ENCODE peak calls at places on chromosome 14, in six cellular contexts. One of them, this sample, is unnamed.

GRCh38 chr14:68580676-68581075 is 212.2 kb downstream of the ZFP36L1 start:
- DNase-seq in upper lobe of left lung: no peak
- DNase-seq in body of pancreas: no peak
- DNase-seq in HCT116: no peak
- DNase-seq in spleen: no peak
- DNase-seq in heart left ventricle: no peak
- DNase-seq in this sample: no peak

GRCh38 chr14:106831322-106831720 is 1304.9 kb downstream of the TMEM121 start:
- DNase-seq in body of pancreas: no peak
- DNase-seq in spleen: peak; percentile 81
- DNase-seq in HCT116: no peak
- DNase-seq in heart left ventricle: no peak
- DNase-seq in upper lobe of left lung: peak; percentile 28
- DNase-seq in this sample: peak; percentile 72

GRCh38 chr14:54329082-54329695 is 67.6 kb upstream of the CDKN3 start:
- DNase-seq in upper lobe of left lung: peak; percentile 30
- DNase-seq in heart left ventricle: peak; percentile 30
- DNase-seq in HCT116: peak; percentile 29
- DNase-seq in body of pancreas: peak; percentile 31
- DNase-seq in spleen: no peak
- DNase-seq in this sample: peak; percentile 34

GRCh38 chr14:63179383-63179782 is 24.9 kb upstream of the RHOJ start:
- DNase-seq in heart left ventricle: no peak
- DNase-seq in spleen: no peak
- DNase-seq in upper lobe of left lung: no peak
- DNase-seq in HCT116: no peak
- DNase-seq in body of pancreas: no peak
- DNase-seq in this sample: no peak

GRCh38 chr14:35987731-35988130 is 161.6 kb downstream of the BRMS1L start:
- DNase-seq in upper lobe of left lung: no peak
- DNase-seq in body of pancreas: no peak
- DNase-seq in HCT116: no peak
- DNase-seq in heart left ventricle: no peak
- DNase-seq in spleen: no peak
- DNase-seq in this sample: no peak

GRCh38 chr14:30569216-30569902 is 10.4 kb downstream of the G2E3 start:
- DNase-seq in upper lobe of left lung: no peak
- DNase-seq in body of pancreas: no peak
- DNase-seq in heart left ventricle: no peak
- DNase-seq in HCT116: no peak
- DNase-seq in spleen: no peak
- DNase-seq in this sample: no peak

GRCh38 chr14:91164676-91165075 is 50.8 kb downstream of the DGLUCY start:
- DNase-seq in spleen: no peak
- DNase-seq in body of pancreas: peak; percentile 94
- DNase-seq in heart left ventricle: no peak
- DNase-seq in upper lobe of left lung: peak; percentile 92
- DNase-seq in HCT116: no peak
- DNase-seq in this sample: no peak

GRCh38 chr14:30533126-30533525 is 25.8 kb upstream of the G2E3 start:
- DNase-seq in heart left ventricle: no peak
- DNase-seq in body of pancreas: no peak
- DNase-seq in HCT116: no peak
- DNase-seq in spleen: no peak
- DNase-seq in upper lobe of left lung: no peak
- DNase-seq in this sample: no peak

GRCh38 chr14:95313707-95314106 is 6.0 kb downstream of the CLMN start:
- DNase-seq in upper lobe of left lung: peak; percentile 82
- DNase-seq in heart left ventricle: peak; percentile 32
- DNase-seq in body of pancreas: peak; percentile 79
- DNase-seq in spleen: no peak
- DNase-seq in HCT116: no peak
- DNase-seq in this sample: no peak

GRCh38 chr14:36553650-36554260 is 28.7 kb downstream of the NKX2-8 start:
- DNase-seq in spleen: no peak
- DNase-seq in HCT116: peak; percentile 41
- DNase-seq in body of pancreas: peak; percentile 25
- DNase-seq in heart left ventricle: no peak
- DNase-seq in upper lobe of left lung: no peak
- DNase-seq in this sample: peak; percentile 47

GRCh38 chr14:53786045-53786444 is 170.6 kb downstream of the BMP4 start:
- DNase-seq in HCT116: no peak
- DNase-seq in spleen: no peak
- DNase-seq in upper lobe of left lung: no peak
- DNase-seq in body of pancreas: no peak
- DNase-seq in heart left ventricle: no peak
- DNase-seq in this sample: no peak

DNA sequence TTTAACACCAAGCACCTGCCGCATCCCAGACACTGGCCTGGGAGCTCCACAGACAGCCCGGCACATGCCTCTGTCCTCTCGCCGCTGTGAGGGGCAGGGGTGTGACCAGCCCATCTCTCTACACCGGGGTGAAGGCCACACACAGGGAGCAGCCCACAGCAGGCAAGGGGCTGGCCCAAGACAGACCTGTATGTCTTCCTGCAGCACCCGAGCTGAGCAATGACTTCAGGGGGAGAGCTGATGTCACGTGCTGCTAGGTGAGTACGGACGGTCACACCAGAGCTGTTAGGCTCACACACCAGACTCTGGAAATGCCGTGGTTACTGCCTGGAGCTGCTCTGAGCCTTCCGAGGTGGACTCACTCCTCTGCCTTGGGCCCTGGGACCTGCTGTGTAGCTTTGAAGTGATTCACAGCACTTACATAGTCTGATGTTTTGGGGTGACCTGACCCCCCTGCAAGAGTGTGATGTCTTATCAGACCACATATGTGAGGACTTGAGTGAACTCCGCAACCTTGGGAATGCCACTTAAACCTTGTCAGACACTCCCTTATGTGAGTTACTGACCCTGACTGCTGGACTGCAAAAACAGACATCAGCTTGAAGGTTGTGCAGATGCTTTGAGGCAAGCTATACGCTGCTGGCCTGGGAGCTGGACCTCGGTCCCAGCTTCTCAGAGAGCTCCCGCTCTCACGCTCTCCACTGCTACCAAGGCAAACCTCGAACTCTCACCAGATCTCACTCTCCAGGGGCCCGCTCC is 1.8 kb downstream of the XRCC3 start:
- DNase-seq in upper lobe of left lung: no peak
- DNase-seq in body of pancreas: no peak
- DNase-seq in heart left ventricle: no peak
- DNase-seq in spleen: no peak
- DNase-seq in HCT116: no peak
- DNase-seq in this sample: peak; percentile 52
- TF ChIP-seq POLR2A in upper lobe of left lung: no peak
- TF ChIP-seq POLR2A in body of pancreas: no peak
- TF ChIP-seq POLR2A in heart left ventricle: no peak
- TF ChIP-seq POLR2A in spleen: no peak
- TF ChIP-seq POLR2A in HCT116: no peak
- TF ChIP-seq POLR2A in this sample: no peak

GRCh38 chr14:50116221-50116956 is at the start of gene VCPKMT:
- DNase-seq in spleen: peak; percentile 99
- DNase-seq in HCT116: peak; percentile 73
- DNase-seq in body of pancreas: peak; percentile 93
- DNase-seq in heart left ventricle: peak; percentile 94
- DNase-seq in upper lobe of left lung: peak; percentile 95
- DNase-seq in this sample: peak; percentile 98
- TF ChIP-seq POLR2A in spleen: no peak
- TF ChIP-seq POLR2A in HCT116: peak; percentile 78
- TF ChIP-seq POLR2A in body of pancreas: peak; percentile 72
- TF ChIP-seq POLR2A in heart left ventricle: peak; percentile 11
- TF ChIP-seq POLR2A in upper lobe of left lung: no peak
- TF ChIP-seq POLR2A in this sample: peak; percentile 95

DNA sequence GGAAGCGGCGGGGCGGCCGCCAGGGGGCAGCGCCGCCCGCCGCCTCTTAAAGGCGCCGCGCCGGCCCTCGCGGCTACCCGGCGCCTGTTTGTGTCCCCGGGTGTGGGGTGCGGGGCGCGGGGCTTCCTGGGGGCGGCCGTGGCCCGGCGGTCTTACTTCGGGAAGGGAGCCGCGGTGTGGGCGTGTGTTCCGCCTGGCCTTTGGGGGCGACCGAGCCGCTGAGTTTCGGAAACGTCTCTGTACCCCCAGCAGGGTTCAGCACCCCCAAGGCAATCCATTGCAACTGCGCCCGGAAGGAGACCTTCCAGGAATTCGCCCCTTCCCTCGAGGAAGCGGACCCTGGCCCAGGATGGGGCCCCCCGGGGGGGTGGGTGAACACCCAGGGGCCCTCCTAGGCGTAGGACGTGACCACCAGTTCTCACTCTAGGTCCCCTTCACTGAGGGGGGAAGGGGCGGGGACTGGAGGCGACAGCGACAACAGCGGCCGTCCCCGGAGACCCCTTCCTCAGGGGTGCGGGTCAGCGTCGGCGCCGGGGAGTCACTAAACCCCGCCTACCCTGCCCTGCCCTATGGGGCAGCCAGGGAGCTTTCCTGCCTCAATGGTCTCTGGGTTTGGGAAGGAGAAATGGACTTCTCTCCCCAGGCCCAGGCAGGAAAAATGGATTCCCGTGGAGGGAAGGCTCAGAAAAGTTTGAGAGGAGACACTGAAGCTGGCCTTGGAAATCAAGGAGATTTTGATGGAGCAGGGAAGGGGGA is at the start of gene ITPK1:
- DNase-seq in body of pancreas: peak; percentile 51
- DNase-seq in heart left ventricle: peak; percentile 48
- DNase-seq in upper lobe of left lung: peak; percentile 65
- DNase-seq in HCT116: no peak
- DNase-seq in spleen: peak; percentile 94
- DNase-seq in this sample: peak; percentile 89
- TF ChIP-seq POLR2A in body of pancreas: no peak
- TF ChIP-seq POLR2A in heart left ventricle: no peak
- TF ChIP-seq POLR2A in upper lobe of left lung: no peak
- TF ChIP-seq POLR2A in HCT116: no peak
- TF ChIP-seq POLR2A in spleen: no peak
- TF ChIP-seq POLR2A in this sample: no peak

DNA sequence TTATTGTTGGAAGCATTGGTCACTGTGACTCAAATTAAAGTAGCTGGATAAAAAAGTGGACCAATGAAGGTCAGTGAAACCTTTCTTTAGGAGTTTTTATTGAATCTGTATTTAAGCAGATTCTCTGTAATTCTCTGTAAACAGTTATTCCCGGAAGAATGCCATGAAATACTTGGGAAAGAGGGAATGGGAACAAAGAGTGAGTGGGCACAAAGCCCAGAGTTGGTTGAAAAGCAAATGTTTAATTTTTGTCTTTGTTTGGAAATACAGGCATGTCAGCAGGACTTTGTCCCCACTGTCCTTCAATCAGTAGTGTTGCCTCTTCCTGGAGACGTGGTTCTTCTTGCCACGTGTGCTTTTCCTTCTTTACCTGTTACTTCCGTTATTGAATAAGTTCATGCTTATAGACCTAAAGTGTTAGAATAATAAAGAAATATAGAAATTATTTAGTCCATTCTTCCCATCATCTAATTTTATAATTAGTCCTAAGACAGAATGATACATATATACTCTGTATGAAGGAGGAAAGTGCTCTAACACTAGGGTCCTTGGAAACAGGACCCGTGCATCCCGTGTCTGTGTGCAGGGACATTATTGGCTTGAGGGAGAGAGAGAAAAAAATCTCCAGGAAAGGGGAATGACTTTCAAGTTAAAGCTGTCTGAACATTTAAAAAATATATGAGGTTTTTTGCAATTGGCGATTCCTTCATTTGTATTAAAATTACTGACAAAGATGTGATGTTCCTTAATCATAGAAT is 2.0 kb upstream of the ANG start:
- DNase-seq in heart left ventricle: no peak
- DNase-seq in spleen: no peak
- DNase-seq in HCT116: no peak
- DNase-seq in body of pancreas: peak; percentile 51
- DNase-seq in upper lobe of left lung: no peak
- DNase-seq in this sample: no peak
- TF ChIP-seq POLR2A in heart left ventricle: no peak
- TF ChIP-seq POLR2A in spleen: no peak
- TF ChIP-seq POLR2A in HCT116: no peak
- TF ChIP-seq POLR2A in body of pancreas: no peak
- TF ChIP-seq POLR2A in upper lobe of left lung: no peak
- TF ChIP-seq POLR2A in this sample: no peak

DNA sequence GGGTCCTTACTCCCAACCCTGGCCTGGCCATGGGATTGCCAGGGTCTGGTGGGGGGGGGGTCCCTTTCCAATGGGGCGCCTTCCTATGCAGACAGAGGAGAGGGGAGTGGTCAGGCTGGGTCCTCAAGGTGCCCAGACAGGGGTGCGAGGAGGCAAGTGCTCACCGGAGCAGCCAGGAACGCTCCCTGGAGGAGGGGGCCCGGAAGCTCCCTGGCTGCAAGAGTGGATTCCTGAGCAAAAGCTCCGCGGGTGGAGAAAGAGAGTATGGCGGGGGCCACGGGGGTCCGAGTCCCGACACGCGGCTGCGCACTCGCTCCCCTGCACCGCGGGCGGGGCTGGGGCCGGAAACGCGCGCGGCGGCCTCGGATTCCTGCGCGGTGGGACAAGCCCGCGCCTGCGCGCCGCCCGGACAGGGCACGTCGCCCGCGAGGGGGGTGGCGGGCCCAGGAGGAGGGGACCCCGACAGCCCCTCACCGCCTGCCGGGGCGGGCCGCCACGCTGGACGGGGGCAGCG is 27.7 kb upstream of the GPR132 start:
- DNase-seq in heart left ventricle: peak; percentile 65
- DNase-seq in body of pancreas: peak; percentile 71
- DNase-seq in HCT116: no peak
- DNase-seq in spleen: peak; percentile 92
- DNase-seq in upper lobe of left lung: peak; percentile 62
- DNase-seq in this sample: no peak
- TF ChIP-seq POLR2A in heart left ventricle: no peak
- TF ChIP-seq POLR2A in body of pancreas: peak; percentile 39
- TF ChIP-seq POLR2A in HCT116: no peak
- TF ChIP-seq POLR2A in spleen: no peak
- TF ChIP-seq POLR2A in upper lobe of left lung: no peak
- TF ChIP-seq POLR2A in this sample: no peak

GRCh38 chr14:71597955-71598659 is 334.1 kb upstream of the RGS6 start:
- DNase-seq in heart left ventricle: no peak
- DNase-seq in spleen: no peak
- DNase-seq in body of pancreas: no peak
- DNase-seq in HCT116: no peak
- DNase-seq in upper lobe of left lung: no peak
- DNase-seq in this sample: no peak
- TF ChIP-seq POLR2A in heart left ventricle: no peak
- TF ChIP-seq POLR2A in spleen: no peak
- TF ChIP-seq POLR2A in body of pancreas: no peak
- TF ChIP-seq POLR2A in HCT116: no peak
- TF ChIP-seq POLR2A in upper lobe of left lung: no peak
- TF ChIP-seq POLR2A in this sample: no peak

GRCh38 chr14:72518809-72519377 is 375.0 kb downstream of the DPF3 start:
- DNase-seq in spleen: no peak
- DNase-seq in HCT116: no peak
- DNase-seq in heart left ventricle: no peak
- DNase-seq in upper lobe of left lung: no peak
- DNase-seq in body of pancreas: no peak
- DNase-seq in this sample: peak; percentile 16
- TF ChIP-seq POLR2A in spleen: no peak
- TF ChIP-seq POLR2A in HCT116: no peak
- TF ChIP-seq POLR2A in heart left ventricle: no peak
- TF ChIP-seq POLR2A in upper lobe of left lung: no peak
- TF ChIP-seq POLR2A in body of pancreas: no peak
- TF ChIP-seq POLR2A in this sample: no peak